ENCODE peak calls at places on chromosomes 16 and 17, in nine cellular contexts. H is neural crest cell; N is stimulated activated CD8-positive, alpha-beta memory T cell treated with anti-CD3 and anti-CD28 coated beads, Interleukin-15, amount 100 ng/mL, for 1 hour; M is NCI-H748 treated with DMSO at 0.1 percent for 48 hours; K is SJSA1; B is EL; Z is AG09309; R is naive B cell; U is iPS-NIHi11. A is an unnamed sample.

GRCh38 chr16:62805221-62805857 is 769.1 kb upstream of the CDH8 start:
- DNase-seq in B (no peak), Z (no peak), M (no peak), H (no peak), R (no peak), K (no peak), U (no peak), N (no peak), A (no peak)

GRCh38 chr16:65180986-65181710 is 59.3 kb upstream of the CDH11 start:
- DNase-seq in B (no peak), U (no peak), H (no peak), R (no peak), Z (no peak), N (no peak), K (no peak), M (no peak), A (no peak)

GRCh38 chr17:66310528-66311148 is 8.2 kb downstream of the PRKCA start:
- DNase-seq in Z (no peak), K (no peak), N (no peak), H (no peak), B (no peak), U (peak; percentile 35), M (no peak), R (no peak), A (no peak)

GRCh38 chr17:16433514-16433913 is 18.1 kb downstream of the TRPV2 start:
- DNase-seq in H (no peak), K (no peak), N (no peak), B (no peak), Z (no peak), M (no peak), U (no peak), R (no peak), A (no peak)

GRCh38 chr16:2983706-2984136 is 3.5 kb upstream of the PKMYT1 start:
- DNase-seq in B (peak; percentile 83), Z (no peak), H (peak; percentile 80), K (peak; percentile 91), N (peak; percentile 35), U (peak; percentile 96), R (peak; percentile 49), M (peak; percentile 34), A (peak; percentile 88)

GRCh38 chr17:57957886-57958285 is 2.7 kb upstream of the CUEDC1 start:
- DNase-seq in H (no peak), M (no peak), K (peak; percentile 28), N (no peak), Z (no peak), U (no peak), R (no peak), B (no peak), A (no peak)

GRCh38 chr17:45147581-45148182 is 593 bp upstream of the HEXIM1 start:
- DNase-seq in Z (peak; percentile 93), H (peak; percentile 73), N (peak; percentile 44), K (peak; percentile 90), B (peak; percentile 95), M (peak; percentile 90), R (peak; percentile 83), U (peak; percentile 56), A (peak; percentile 71)

GRCh38 chr16:71367243-71367976 is 8.9 kb downstream of the CALB2 start:
- DNase-seq in R (no peak), B (peak; percentile 58), K (peak; percentile 63), N (no peak), H (peak; percentile 70), Z (no peak), M (peak; percentile 63), U (peak; percentile 91), A (peak; percentile 62)

GRCh38 chr16:56041556-56042140 is 149.6 kb upstream of the GNAO1 start:
- DNase-seq in U (peak; percentile 76), H (no peak), R (no peak), K (no peak), N (peak; percentile 2), Z (no peak), B (peak; percentile 6), M (no peak), A (peak; percentile 33)

GRCh38 chr16:60815865-60816264 is 1220.4 kb downstream of the CDH8 start:
- DNase-seq in K (no peak), H (no peak), U (no peak), R (no peak), N (no peak), B (no peak), Z (no peak), M (no peak), A (no peak)

GRCh38 chr17:5128905-5129535 is 13.2 kb downstream of the USP6 start:
- DNase-seq in Z (no peak), U (no peak), M (no peak), N (no peak), H (no peak), K (no peak), R (no peak), B (no peak), A (no peak)

GRCh38 chr16:371729-372521 is 1.6 kb upstream of the MRPL28 start:
- DNase-seq in H (no peak), Z (no peak), M (no peak), B (no peak), N (no peak), K (no peak), R (no peak), U (no peak), A (no peak)

GRCh38 chr16:14110728-14111251 is 39.7 kb downstream of the MRTFB start:
- DNase-seq in N (no peak), H (no peak), K (no peak), B (no peak), M (no peak), Z (no peak), U (no peak), R (no peak), A (no peak)

GRCh38 chr16:88760424-88761142 is 24.4 kb downstream of the PIEZO1 start:
- DNase-seq in U (no peak), M (no peak), Z (no peak), R (no peak), K (no peak), B (no peak), N (no peak), H (no peak), A (no peak)

GRCh38 chr16:52446076-52446475 is 100.9 kb downstream of the TOX3 start:
- DNase-seq in N (no peak), R (no peak), K (no peak), B (no peak), Z (no peak), H (no peak), U (no peak), M (no peak), A (no peak)

GRCh38 chr17:41518031-41518430 is 659 bp downstream of the KRT15 start:
- DNase-seq in N (no peak), K (no peak), B (no peak), H (no peak), M (no peak), U (no peak), R (no peak), Z (no peak), A (no peak)

GRCh38 chr16:4317471-4318170 is 1.8 kb downstream of the GLIS2 start:
- DNase-seq in R (no peak), N (no peak), M (no peak), B (peak; percentile 29), K (no peak), U (peak; percentile 23), H (no peak), Z (no peak), A (no peak)

GRCh38 chr16:88941933-88942909 is 34.8 kb downstream of the CBFA2T3 start:
- DNase-seq in M (no peak), U (peak; percentile 97), R (peak; percentile 73), N (peak; percentile 30), K (no peak), Z (no peak), H (peak; percentile 67), B (no peak), A (peak; percentile 89)

GRCh38 chr16:50270510-50271147 is 4.3 kb downstream of the ADCY7 start:
- DNase-seq in U (peak; percentile 4), R (no peak), Z (no peak), K (no peak), N (no peak), B (no peak), H (no peak), M (no peak), A (no peak)

GRCh38 chr17:66633322-66633965 is 201.5 kb upstream of the CACNG5 start:
- DNase-seq in R (no peak), M (no peak), Z (peak; percentile 14), K (no peak), B (peak; percentile 57), H (no peak), U (no peak), N (no peak), A (no peak)

GRCh38 chr17:66300956-66301355 is 1.5 kb upstream of the PRKCA start:
- DNase-seq in N (no peak), U (no peak), B (no peak), R (no peak), Z (no peak), H (no peak), K (no peak), M (no peak), A (no peak)

GRCh38 chr17:35372846-35373531 is 432 bp downstream of the SLFN11 start:
- DNase-seq in U (peak; percentile 35), N (no peak), H (no peak), K (no peak), M (peak; percentile 34), B (peak; percentile 26), Z (no peak), R (peak; percentile 33), A (peak; percentile 45)

GRCh38 chr17:76437467-76438402 is 15.2 kb downstream of the UBE2O start:
- DNase-seq in B (no peak), U (no peak), Z (no peak), M (no peak), K (no peak), R (no peak), N (no peak), H (no peak), A (no peak)

GRCh38 chr16:25978227-25978626 is 286.5 kb downstream of the HS3ST4 start:
- DNase-seq in K (no peak), B (no peak), U (no peak), M (no peak), H (no peak), Z (no peak), N (no peak), R (no peak), A (no peak)

GRCh38 chr17:10295728-10296343 is 77.0 kb downstream of the MYH13 start:
- DNase-seq in U (peak; percentile 77), Z (no peak), N (no peak), B (peak; percentile 61), M (no peak), K (no peak), R (peak; percentile 3), H (peak; percentile 60), A (peak; percentile 62)

GRCh38 chr17:45641541-45641940 is 142.6 kb upstream of the CRHR1 start:
- DNase-seq in Z (no peak), R (no peak), H (no peak), N (no peak), U (no peak), M (no peak), B (no peak), K (no peak), A (no peak)

GRCh38 chr16:26672206-26672605 is 394.5 kb upstream of the C16orf82 start:
- DNase-seq in R (no peak), N (no peak), H (no peak), M (no peak), B (no peak), U (no peak), K (no peak), Z (no peak), A (no peak)

GRCh38 chr16:17784073-17784472 is 313.3 kb upstream of the XYLT1 start:
- DNase-seq in U (peak; percentile 69), M (no peak), Z (no peak), N (no peak), K (no peak), H (peak; percentile 6), B (peak; percentile 18), R (no peak), A (no peak)

GRCh38 chr17:63686138-63686685 is 13.7 kb downstream of the LIMD2 start:
- DNase-seq in B (no peak), M (no peak), N (no peak), U (no peak), K (no peak), Z (no peak), R (no peak), H (no peak), A (no peak)

GRCh38 chr16:51762081-51762995 is 611.3 kb upstream of the SALL1 start:
- DNase-seq in U (peak; percentile 77), B (peak; percentile 59), H (peak; percentile 91), N (peak; percentile 2), Z (peak; percentile 40), R (no peak), M (peak; percentile 62), K (peak; percentile 75), A (peak; percentile 68)

GRCh38 chr16:86522639-86523038 is 12.3 kb downstream of the FOXF1 start:
- DNase-seq in B (no peak), N (no peak), Z (no peak), M (no peak), K (no peak), R (no peak), U (no peak), H (no peak), A (no peak)